ENCODE peak calls at places on chromosomes 1 and 21, in four cellular contexts. Q is K562, Z is GM12878, G is HEK293T. O is an unnamed sample.

GRCh38 chr21:41164981-41165650 is 2.8 kb upstream of the BACE2 start:
- DNase-seq in Q (no peak), Z (no peak), G (no peak), O (peak)

GRCh38 chr1:202194328-202194648 is 689 bp downstream of the LGR6 start:
- DNase-seq in Q (no peak), Z (no peak), G (no peak), O (no peak)

GRCh38 chr1:180643693-180644092 is 11.9 kb downstream of the XPR1 start:
- DNase-seq in Q (no peak), Z (no peak), G (no peak), O (no peak)

GRCh38 chr1:157691285-157691920 is 9.2 kb downstream of the FCRL3 start:
- DNase-seq in Q (peak), Z (no peak), G (peak), O (peak)

GRCh38 chr1:151192047-151192446 is 2.0 kb upstream of the VPS72 start:
- DNase-seq in Q (no peak), Z (no peak), G (no peak), O (no peak)

GRCh38 chr1:234844479-234845031 is 234.6 kb upstream of the IRF2BP2 start:
- DNase-seq in Q (no peak), Z (no peak), G (no peak), O (no peak)

GRCh38 chr1:2643414-2644077 is 10.7 kb upstream of the MMEL1 start:
- DNase-seq in Q (no peak), Z (no peak), G (no peak), O (no peak)

GRCh38 chr1:20558180-20558579 is 5.8 kb downstream of the FAM43B start:
- DNase-seq in Q (no peak), Z (no peak), G (no peak), O (no peak)

GRCh38 chr1:226223157-226223785 is at the start of gene MIXL1:
- DNase-seq in Q (no peak), Z (no peak), G (no peak), O (peak)

GRCh38 chr1:201584510-201584991 is 45.6 kb downstream of the NAV1 start:
- DNase-seq in Q (no peak), Z (no peak), G (no peak), O (no peak)

GRCh38 chr1:244778356-244778755 is 57.1 kb upstream of the COX20 start:
- DNase-seq in Q (no peak), Z (no peak), G (no peak), O (no peak)

GRCh38 chr1:16371725-16372124 is 4.7 kb downstream of the SZRD1 start:
- DNase-seq in Q (no peak), Z (no peak), G (no peak), O (no peak)

GRCh38 chr1:8598060-8598724 is 219.2 kb downstream of the RERE start:
- DNase-seq in Q (no peak), Z (no peak), G (peak), O (peak)

GRCh38 chr1:178004926-178005391 is 35.1 kb upstream of the SEC16B start:
- DNase-seq in Q (no peak), Z (no peak), G (no peak), O (no peak)

GRCh38 chr1:170619167-170620030 is 44.5 kb upstream of the PRRX1 start:
- DNase-seq in Q (no peak), Z (no peak), G (no peak), O (no peak)

GRCh38 chr1:19013826-19014548 is 57.5 kb upstream of the IFFO2 start:
- DNase-seq in Q (no peak), Z (no peak), G (peak), O (peak)

GRCh38 chr1:237789619-237790018 is 101.1 kb downstream of the ZP4 start:
- DNase-seq in Q (no peak), Z (no peak), G (no peak), O (no peak)

GRCh38 chr1:41532206-41532975 is 47.9 kb upstream of the EDN2 start:
- DNase-seq in Q (no peak), Z (no peak), G (no peak), O (no peak)

GRCh38 chr1:210340751-210341328 is 12.1 kb downstream of the HHAT start:
- DNase-seq in Q (no peak), Z (no peak), G (no peak), O (no peak)

GRCh38 chr1:18970762-18971161 is 14.3 kb upstream of the IFFO2 start:
- DNase-seq in Q (no peak), Z (no peak), G (no peak), O (no peak)

GRCh38 chr1:85681087-85681486 is 27.1 kb downstream of the ZNHIT6 start:
- DNase-seq in Q (no peak), Z (no peak), G (no peak), O (peak)

GRCh38 chr1:48526045-48526714 is 54.2 kb upstream of the SPATA6 start:
- DNase-seq in Q (no peak), Z (no peak), G (no peak), O (no peak)

GRCh38 chr1:157073944-157074685 is 25.5 kb downstream of the ETV3L start:
- DNase-seq in Q (peak), Z (no peak), G (peak), O (peak)

GRCh38 chr1:8456306-8456912 is 138.5 kb downstream of the SLC45A1 start:
- DNase-seq in Q (no peak), Z (no peak), G (no peak), O (no peak)

GRCh38 chr21:16402752-16403151 is 673.0 kb downstream of the USP25 start:
- DNase-seq in Q (no peak), Z (no peak), G (no peak), O (no peak)

GRCh38 chr1:46735708-46736324 is 16.9 kb upstream of the EFCAB14 start:
- DNase-seq in Q (peak), Z (no peak), G (peak), O (peak)

GRCh38 chr1:219554109-219554508 is 58.8 kb downstream of the ZC3H11B start:
- DNase-seq in Q (no peak), Z (no peak), G (no peak), O (no peak)

GRCh38 chr1:1554926-1555915 is 14.8 kb upstream of the TMEM240 start:
- DNase-seq in Q (peak), Z (no peak), G (no peak), O (no peak)

GRCh38 chr1:62746086-62746808 is 37.7 kb upstream of the ATG4C start:
- DNase-seq in Q (peak), Z (no peak), G (peak), O (peak)

GRCh38 chr1:41109316-41110263 is 88.1 kb upstream of the SLFNL1 start:
- DNase-seq in Q (peak), Z (no peak), G (no peak), O (peak)

GRCh38 chr21:44582980-44583799 is 2.8 kb upstream of the KRTAP10-5 start:
- DNase-seq in Q (no peak), Z (no peak), G (no peak), O (no peak)

GRCh38 chr1:152884966-152885624 is 7.0 kb downstream of the SMCP start:
- DNase-seq in Q (no peak), Z (no peak), G (no peak), O (no peak)

GRCh38 chr1:226373376-226373775 is 34.5 kb downstream of the PARP1 start:
- DNase-seq in Q (no peak), Z (no peak), G (no peak), O (no peak)

GRCh38 chr1:161973924-161974845 is 49.5 kb downstream of the OLFML2B start:
- DNase-seq in Q (no peak), Z (no peak), G (no peak), O (no peak)

GRCh38 chr1:216750031-216750627 is 26.9 kb upstream of the ESRRG start:
- DNase-seq in Q (no peak), Z (no peak), G (peak), O (peak)

GRCh38 chr21:36325373-36326010 is 5.5 kb downstream of the MORC3 start:
- DNase-seq in Q (no peak), Z (no peak), G (no peak), O (peak)

GRCh38 chr1:233241782-233242181 is 53.7 kb downstream of the PCNX2 start:
- DNase-seq in Q (no peak), Z (no peak), G (peak), O (no peak)

DNA sequence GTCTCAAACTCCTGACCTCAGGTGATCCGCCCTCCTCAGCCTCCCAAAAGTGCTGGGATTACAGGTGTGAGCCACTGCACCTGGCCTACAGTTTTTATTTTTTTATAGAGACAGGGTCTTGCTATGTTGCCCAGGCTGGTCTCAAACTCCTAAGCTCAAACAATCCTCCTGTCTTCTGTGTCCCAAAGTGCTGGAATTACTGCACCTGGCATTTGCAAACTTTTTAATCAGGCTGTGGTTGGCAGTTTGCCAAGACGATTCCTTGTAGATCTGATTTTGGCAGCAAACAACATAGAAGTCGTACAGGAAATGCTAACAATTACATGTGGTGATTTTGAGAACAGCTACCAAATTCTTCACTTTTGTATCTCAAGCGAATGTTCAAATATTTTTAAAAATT is 10.1 kb downstream of the RBP7 start:
- DNase-seq in Q (no peak), Z (no peak), G (no peak), O (no peak)
- TF ChIP-seq TARDBP in Q (no peak), Z (no peak), G (no peak), O (no peak)

DNA sequence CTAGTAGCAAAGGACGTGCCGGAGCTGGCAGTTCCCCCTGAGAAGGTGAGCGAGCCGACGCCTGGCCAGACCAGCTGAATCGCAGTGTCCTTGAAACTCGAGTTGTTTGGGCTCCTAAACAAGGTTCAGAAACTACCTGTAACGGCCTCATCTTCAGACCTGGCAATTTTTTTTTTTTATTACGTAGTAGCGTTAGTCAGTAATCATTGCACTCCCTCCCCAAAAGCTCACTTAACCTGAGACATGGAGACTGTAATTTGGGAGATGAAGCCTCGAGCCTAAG is 409 bp downstream of the LHX8 start:
- DNase-seq in Q (no peak), Z (no peak), G (no peak), O (no peak)
- TF ChIP-seq TARDBP in Q (no peak), Z (no peak), G (no peak), O (no peak)

GRCh38 chr1:10678852-10679251 is 117.6 kb downstream of the CASZ1 start:
- DNase-seq in Q (no peak), Z (no peak), G (no peak), O (no peak)
- TF ChIP-seq TARDBP in Q (no peak), Z (no peak), G (no peak), O (no peak)

GRCh38 chr1:53394306-53394705 is 64.9 kb upstream of the DMRTB1 start:
- DNase-seq in Q (no peak), Z (no peak), G (no peak), O (no peak)

GRCh38 chr1:53398091-53398490 is 61.1 kb upstream of the DMRTB1 start:
- DNase-seq in Q (no peak), Z (no peak), G (no peak), O (no peak)

GRCh38 chr1:53398585-53399365 is 60.4 kb upstream of the DMRTB1 start:
- DNase-seq in Q (no peak), Z (no peak), G (no peak), O (no peak)

GRCh38 chr1:53395671-53396215 is 63.5 kb upstream of the DMRTB1 start:
- DNase-seq in Q (no peak), Z (no peak), G (no peak), O (no peak)

DNA sequence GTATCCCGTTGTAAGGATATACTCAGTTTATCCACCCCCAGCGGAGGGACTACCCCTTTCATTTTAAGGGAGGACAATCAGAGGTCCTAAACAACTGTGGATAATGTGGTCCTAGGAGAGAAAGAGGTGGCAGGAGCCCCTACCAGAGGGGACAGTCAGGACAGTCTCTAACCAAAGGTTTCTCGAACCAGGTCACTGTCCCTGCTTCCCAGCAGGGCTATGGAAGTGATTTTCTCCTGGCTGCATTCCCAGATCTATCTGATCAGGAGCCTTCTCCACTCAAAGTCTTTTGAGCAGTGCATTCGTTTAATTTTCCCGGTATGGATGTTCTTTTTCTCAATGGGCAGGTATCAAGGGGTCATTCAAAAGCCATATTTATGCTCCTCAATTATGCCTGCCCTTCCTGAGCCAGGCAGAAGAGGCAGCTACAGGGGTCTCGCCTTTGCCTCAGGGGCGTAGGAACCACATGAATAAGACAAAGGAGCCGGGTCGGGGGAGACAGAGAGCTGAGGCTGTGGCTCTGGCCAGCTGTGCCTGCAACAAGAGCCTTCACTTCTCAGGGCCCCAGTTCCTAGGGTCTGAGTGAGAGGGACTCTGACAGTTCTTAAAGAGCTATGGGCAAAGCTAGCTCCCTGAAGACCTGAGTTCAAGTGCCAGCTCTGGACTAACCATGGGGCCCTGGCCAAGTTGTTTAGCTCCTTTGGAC is 62.5 kb upstream of the DMRTB1 start:
- DNase-seq in Q (no peak), Z (no peak), G (no peak), O (no peak)
- TF ChIP-seq TARDBP in Q (no peak), Z (no peak), G (no peak), O (no peak)

DNA sequence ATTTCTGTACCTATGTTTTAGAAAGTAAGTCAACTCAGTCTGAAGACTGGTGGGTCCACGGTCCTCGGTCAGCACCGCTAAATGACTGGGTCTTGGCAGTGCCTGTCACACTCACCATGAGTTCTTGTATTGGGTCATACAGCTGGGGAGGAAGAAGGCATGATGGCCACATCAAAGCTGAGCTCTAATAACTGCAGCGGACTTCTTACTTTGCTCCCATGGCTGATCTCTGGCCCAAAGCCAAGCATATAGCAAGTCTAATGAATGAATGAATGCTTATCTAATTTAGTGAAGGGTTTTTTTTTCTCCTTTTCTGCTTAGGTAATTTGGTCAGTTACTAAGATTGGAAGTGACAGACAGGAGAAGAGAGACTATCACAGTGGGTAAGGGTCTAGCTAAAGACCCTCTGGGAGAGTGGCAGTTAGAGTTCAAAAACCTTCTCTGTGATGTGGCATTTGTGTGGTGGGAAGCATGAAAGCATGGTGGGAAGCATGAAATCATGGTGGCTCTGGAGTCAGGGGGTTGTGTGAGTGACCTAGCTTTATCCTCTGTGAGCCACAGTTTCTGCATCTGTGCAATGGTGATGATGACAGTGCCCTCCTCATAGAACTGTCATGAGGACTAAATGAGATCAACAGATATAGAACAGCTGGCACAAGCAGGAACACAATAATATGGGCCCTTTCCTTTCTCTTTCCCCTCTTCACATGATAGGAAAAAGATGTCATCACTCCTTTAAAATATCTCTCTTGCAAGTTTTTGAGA is 78.9 kb upstream of the JAK1 start:
- DNase-seq in Q (no peak), Z (no peak), G (no peak), O (no peak)
- TF ChIP-seq TARDBP in Q (no peak), Z (no peak), G (no peak), O (no peak)

GRCh38 chr1:109041614-109042473 is at the start of gene WDR47:
- DNase-seq in Q (peak), Z (peak), G (peak), O (peak)

GRCh38 chr1:109045595-109045994 is 3.7 kb upstream of the WDR47 start:
- DNase-seq in Q (no peak), Z (no peak), G (no peak), O (no peak)

GRCh38 chr1:109046671-109047070 is 4.8 kb upstream of the WDR47 start:
- DNase-seq in Q (no peak), Z (no peak), G (no peak), O (no peak)

DNA sequence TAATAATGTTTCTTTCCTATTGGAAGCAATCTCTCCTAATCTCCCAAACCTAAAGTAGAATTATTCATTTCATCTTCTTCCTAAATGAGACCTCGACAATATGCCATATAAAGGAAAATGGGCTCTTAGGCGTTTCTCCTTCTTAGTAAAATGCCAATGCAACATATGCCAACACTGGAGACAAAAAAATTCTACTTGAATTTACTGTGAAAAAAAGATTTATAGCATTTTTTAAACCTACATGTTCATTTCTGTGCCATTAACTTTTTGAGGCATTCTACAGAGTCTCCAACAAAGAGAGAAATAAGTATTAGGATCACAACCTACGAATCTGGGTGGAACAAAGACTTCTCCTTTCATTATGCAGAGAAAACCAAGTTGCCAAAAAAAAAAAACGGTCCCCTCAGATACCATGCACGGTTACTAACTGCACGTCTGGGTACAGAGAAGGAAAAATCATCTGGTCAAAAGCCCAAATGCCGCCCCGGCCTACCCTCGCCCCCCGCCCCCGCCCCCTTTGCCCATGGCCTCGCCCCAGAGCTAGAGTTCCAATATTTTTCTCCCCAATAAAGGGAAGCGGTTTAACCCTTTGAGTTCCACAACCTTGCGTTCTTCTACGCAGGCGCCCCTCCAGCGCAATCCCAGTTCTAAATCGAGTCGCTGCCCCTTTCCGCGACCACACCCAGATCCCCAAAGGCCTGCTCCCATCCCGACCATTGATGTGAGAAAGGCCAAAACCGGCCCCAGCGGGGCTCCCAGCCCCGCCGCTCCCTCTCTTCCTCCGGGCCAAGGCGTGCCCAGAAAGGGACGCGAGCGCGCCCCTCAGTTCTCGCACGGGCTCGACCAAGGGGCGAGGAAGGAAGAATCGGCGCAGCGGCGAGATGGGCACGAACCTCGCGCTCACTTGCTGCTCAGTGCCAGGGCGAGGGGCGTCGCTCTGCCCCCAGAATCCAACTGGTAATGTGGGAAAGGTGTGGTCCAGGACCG is 982 bp downstream of the WDR47 start:
- DNase-seq in Q (peak), Z (no peak), G (peak), O (no peak)
- TF ChIP-seq TARDBP in Q (no peak), Z (no peak), G (no peak), O (no peak)

GRCh38 chr21:27734146-27734545 is 767.3 kb upstream of the ADAMTS5 start:
- DNase-seq in Q (no peak), Z (no peak), G (no peak), O (no peak)
- TF ChIP-seq TARDBP in Q (no peak), Z (no peak), G (no peak), O (no peak)

DNA sequence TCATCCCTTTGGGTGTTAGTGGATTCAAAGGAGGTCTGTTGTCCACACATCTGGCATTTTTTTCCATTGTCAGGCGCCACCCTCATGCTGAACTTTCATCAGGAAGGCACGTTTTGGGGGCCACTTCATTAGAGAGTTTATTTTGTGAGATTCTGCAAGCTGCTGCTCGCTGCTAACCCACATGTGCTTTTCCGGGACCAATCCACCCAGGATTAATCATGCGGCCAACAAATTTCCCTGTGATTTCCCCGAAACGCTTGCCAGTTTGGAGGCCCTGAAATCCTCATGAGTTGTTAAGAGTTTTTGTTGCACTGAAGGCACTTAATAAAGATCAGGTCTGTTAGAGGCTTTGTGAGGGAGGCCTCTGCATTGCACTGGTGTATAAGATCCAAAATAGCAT is 2.4 kb downstream of the PDPN start:
- DNase-seq in Q (no peak), Z (no peak), G (no peak), O (no peak)
- TF ChIP-seq TARDBP in Q (no peak), Z (no peak), G (no peak), O (no peak)

O was measured in HepG2.